ENCODE peak calls at places on chromosomes 13 and 19, in six cellular contexts. L is tibial nerve, R is neural crest cell, S is endothelial cell, N is AG09319, Y is foreskin fibroblast. M is an unnamed sample.

GRCh38 chr19:49421039-49421877 is 2.0 kb downstream of the PTH2 start:
- DNase-seq in Y (peak; percentile 34), N (no peak), S (peak; percentile 69), R (peak; percentile 76), L (no peak), M (no peak)

GRCh38 chr13:66950666-66951065 is 279.5 kb downstream of the PCDH9 start:
- DNase-seq in R (no peak), L (no peak), S (no peak), N (no peak), Y (no peak), M (no peak)

GRCh38 chr13:45798851-45799250 is 52.7 kb downstream of the SIAH3 start:
- DNase-seq in L (no peak), S (no peak), N (no peak), R (no peak), Y (no peak), M (no peak)

GRCh38 chr19:15378529-15379082 is 981 bp downstream of the AKAP8 start:
- DNase-seq in Y (peak; percentile 50), S (peak; percentile 37), R (peak; percentile 22), L (no peak), N (no peak), M (no peak)

GRCh38 chr19:38718747-38719543 is 25.3 kb downstream of the CAPN12 start:
- DNase-seq in S (no peak), Y (no peak), R (no peak), N (no peak), L (no peak), M (no peak)

GRCh38 chr19:18321729-18322091 is 1.2 kb downstream of the LSM4 start:
- DNase-seq in L (no peak), N (no peak), S (no peak), Y (no peak), R (no peak), M (no peak)

GRCh38 chr13:24668511-24668910 is 11.7 kb upstream of the ATP12A start:
- DNase-seq in Y (no peak), L (no peak), S (no peak), N (no peak), R (no peak), M (no peak)

GRCh38 chr19:29644179-29644578 is 21.1 kb upstream of the PLEKHF1 start:
- DNase-seq in R (no peak), S (no peak), L (no peak), Y (no peak), N (no peak), M (no peak)

GRCh38 chr13:45433381-45433790 is 15.2 kb upstream of the SLC25A30 start:
- DNase-seq in R (no peak), Y (no peak), S (no peak), L (no peak), N (no peak), M (no peak)

GRCh38 chr13:70183041-70183440 is 74.8 kb upstream of the KLHL1 start:
- DNase-seq in Y (no peak), R (no peak), L (no peak), S (no peak), N (no peak), M (no peak)

GRCh38 chr13:27011661-27012060 is 159.9 kb downstream of the USP12 start:
- DNase-seq in N (no peak), Y (no peak), R (no peak), L (no peak), S (no peak), M (no peak)

GRCh38 chr13:33277946-33278345 is 7.6 kb downstream of the STARD13 start:
- DNase-seq in N (no peak), R (no peak), S (no peak), Y (no peak), L (no peak), M (no peak)

GRCh38 chr19:38247734-38248268 is 8.4 kb downstream of the PPP1R14A start:
- DNase-seq in Y (no peak), R (no peak), N (no peak), L (no peak), S (no peak), M (no peak)

GRCh38 chr19:39363909-39364457 is 21.8 kb downstream of the SAMD4B start:
- DNase-seq in S (no peak), L (peak; percentile 63), N (no peak), R (no peak), Y (peak; percentile 30), M (no peak)

GRCh38 chr19:5958851-5959122 is 19.2 kb downstream of the RANBP3 start:
- DNase-seq in L (no peak), R (no peak), S (no peak), N (no peak), Y (no peak), M (no peak)

GRCh38 chr19:28519950-28520861 is 692.7 kb downstream of the UQCRFS1 start:
- DNase-seq in N (no peak), L (no peak), S (no peak), Y (no peak), R (no peak), M (no peak)

GRCh38 chr13:96020155-96020575 is 33.0 kb downstream of the UGGT2 start:
- DNase-seq in R (peak; percentile 7), N (peak; percentile 20), Y (peak; percentile 37), L (no peak), S (peak; percentile 55), M (peak; percentile 18)

GRCh38 chr13:97911311-97912138 is 42.0 kb upstream of the IPO5 start:
- DNase-seq in S (peak; percentile 5), R (no peak), N (no peak), L (no peak), Y (peak; percentile 43), M (no peak)

GRCh38 chr13:73300718-73301425 is 242.1 kb downstream of the KLF5 start:
- DNase-seq in N (no peak), Y (no peak), S (no peak), L (no peak), R (no peak), M (no peak)

GRCh38 chr13:41384749-41385503 is 72.4 kb upstream of the RGCC start:
- DNase-seq in N (no peak), R (no peak), Y (no peak), S (no peak), L (no peak), M (no peak)

GRCh38 chr13:103351035-103351828 is 285.0 kb upstream of the SLC10A2 start:
- DNase-seq in R (no peak), Y (no peak), S (no peak), L (no peak), N (no peak), M (no peak)

GRCh38 chr19:46784262-46785053 is 3.9 kb downstream of the SLC1A5 start:
- DNase-seq in L (peak; percentile 63), S (peak; percentile 12), Y (no peak), N (peak; percentile 96), R (peak; percentile 51), M (peak; percentile 89)
- TF ChIP-seq CTCF in L (no peak), S (no peak), Y (peak; percentile 28), N (peak; percentile 35), R (no peak), M (peak; percentile 41)

GRCh38 chr19:14197882-14198281 is 8.1 kb downstream of the ADGRL1 start:
- DNase-seq in Y (no peak), N (no peak), S (no peak), R (no peak), L (no peak), M (no peak)

GRCh38 chr19:14203258-14203657 is 2.7 kb downstream of the ADGRL1 start:
- DNase-seq in Y (no peak), S (no peak), R (no peak), N (no peak), L (no peak), M (no peak)

DNA sequence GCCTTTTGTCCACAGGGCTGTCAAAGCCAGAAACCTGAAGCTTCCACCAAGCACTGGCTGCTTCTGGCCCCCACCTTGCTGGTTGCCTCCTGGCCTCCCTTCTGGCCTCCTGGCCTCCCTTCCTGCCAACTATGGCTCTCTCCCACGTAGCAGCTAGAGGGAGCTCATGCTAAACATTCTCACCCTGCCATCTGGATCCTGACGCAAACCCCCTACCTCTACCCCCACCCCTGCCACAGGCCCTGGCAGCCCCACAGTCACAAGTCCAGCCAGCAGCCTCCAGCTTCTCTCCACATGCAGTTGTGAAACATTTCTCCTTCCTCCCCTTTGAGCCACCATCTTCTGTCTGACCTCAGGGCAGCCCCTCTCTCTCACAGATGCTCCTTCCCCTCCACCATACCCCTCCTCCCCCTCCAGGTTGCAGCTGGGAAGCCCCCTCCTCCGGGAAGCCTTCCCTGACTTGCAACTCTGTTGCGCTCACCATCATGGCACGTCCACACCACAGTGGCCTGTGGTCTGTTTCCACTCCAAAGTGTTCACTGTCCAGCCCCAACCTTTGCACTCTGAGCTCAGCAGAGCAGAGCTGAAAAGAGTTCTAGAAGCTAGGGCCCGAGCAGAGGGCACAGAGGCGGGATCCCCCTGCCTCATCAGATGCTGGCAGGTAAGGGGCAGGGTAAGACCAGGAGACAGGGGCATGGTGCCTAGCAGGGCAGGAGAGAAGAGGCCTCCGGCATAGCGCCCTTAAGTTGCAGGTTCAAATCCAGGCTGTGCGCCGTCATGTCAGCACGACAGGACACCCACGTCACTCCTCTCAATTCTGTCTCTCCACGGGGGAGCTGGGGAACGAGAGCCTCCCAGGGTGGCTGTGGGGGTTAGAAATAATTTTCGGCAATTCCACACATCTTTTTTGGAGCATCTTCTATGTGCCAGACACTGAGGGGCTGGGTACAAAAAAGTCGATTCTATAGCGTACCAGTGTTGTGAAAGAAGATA is 7.3 kb downstream of the ADGRL1 start:
- DNase-seq in S (no peak), N (no peak), R (no peak), L (no peak), Y (no peak), M (no peak)
- TF ChIP-seq CTCF in S (no peak), N (no peak), R (no peak), L (no peak), Y (no peak), M (peak; percentile 20)

GRCh38 chr19:10289836-10290438 is at the start of gene ICAM5:
- DNase-seq in Y (no peak), S (no peak), N (no peak), R (no peak), L (no peak), M (no peak)
- TF ChIP-seq CTCF in Y (no peak), S (no peak), N (no peak), R (no peak), L (no peak), M (no peak)

GRCh38 chr13:74683411-74683810 is 549.2 kb upstream of the KLF12 start:
- DNase-seq in L (no peak), S (peak; percentile 29), Y (no peak), N (no peak), R (no peak), M (no peak)
- TF ChIP-seq CTCF in L (no peak), S (no peak), Y (peak; percentile 3), N (no peak), R (no peak), M (peak; percentile 25)

GRCh38 chr19:35741216-35741541 is 1.1 kb downstream of the IGFLR1 start:
- DNase-seq in R (no peak), S (no peak), Y (no peak), L (no peak), N (no peak), M (no peak)

GRCh38 chr19:35742121-35742724 is at the start of gene IGFLR1:
- DNase-seq in Y (no peak), R (no peak), S (no peak), L (no peak), N (no peak), M (no peak)

GRCh38 chr19:35739275-35740107 is 2.8 kb downstream of the IGFLR1 start:
- DNase-seq in S (no peak), R (no peak), N (no peak), L (no peak), Y (no peak), M (no peak)

GRCh38 chr19:35740108-35740422 is 2.2 kb downstream of the IGFLR1 start:
- DNase-seq in Y (no peak), N (no peak), R (no peak), L (no peak), S (no peak), M (no peak)

GRCh38 chr19:35740423-35741215 is 1.6 kb downstream of the IGFLR1 start:
- DNase-seq in Y (peak; percentile 96), L (peak; percentile 97), S (peak; percentile 96), N (peak; percentile 89), R (peak; percentile 98), M (peak; percentile 77)
- TF ChIP-seq CTCF in Y (peak; percentile 12), L (no peak), S (no peak), N (no peak), R (peak; percentile 53), M (peak; percentile 16)